ENCODE peak calls at places on chromosomes 4 and X, in eight cellular contexts. One of them, this sample, is unnamed.

GRCh38 chrX:49185062-49185394 is 1.1 kb downstream of the PRICKLE3 start:
- DNase-seq in transverse colon: no peak
- DNase-seq in tibial artery: no peak
- DNase-seq in CD8-positive, alpha-beta memory T cell: no peak
- DNase-seq in GM12878: no peak
- DNase-seq in heart left ventricle: no peak
- DNase-seq in AG04450: no peak
- DNase-seq in IMR-90: no peak
- DNase-seq in this sample: no peak

GRCh38 chr4:83115656-83116285 is 1.2 kb upstream of the PLAC8 start:
- DNase-seq in transverse colon: no peak
- DNase-seq in tibial artery: no peak
- DNase-seq in CD8-positive, alpha-beta memory T cell: no peak
- DNase-seq in GM12878: no peak
- DNase-seq in heart left ventricle: no peak
- DNase-seq in AG04450: no peak
- DNase-seq in IMR-90: no peak
- DNase-seq in this sample: no peak

GRCh38 chr4:181962321-181962720 is 280.9 kb upstream of the TENM3 start:
- DNase-seq in transverse colon: no peak
- DNase-seq in tibial artery: no peak
- DNase-seq in CD8-positive, alpha-beta memory T cell: no peak
- DNase-seq in GM12878: no peak
- DNase-seq in heart left ventricle: no peak
- DNase-seq in AG04450: no peak
- DNase-seq in IMR-90: no peak
- DNase-seq in this sample: no peak

GRCh38 chr4:150769235-150769634 is 187.3 kb downstream of the MAB21L2 start:
- DNase-seq in transverse colon: peak; percentile 18
- DNase-seq in tibial artery: no peak
- DNase-seq in CD8-positive, alpha-beta memory T cell: no peak
- DNase-seq in GM12878: no peak
- DNase-seq in heart left ventricle: no peak
- DNase-seq in AG04450: peak; percentile 3
- DNase-seq in IMR-90: peak; percentile 70
- DNase-seq in this sample: peak; percentile 20

GRCh38 chr4:610411-611261 is 14.7 kb upstream of the PDE6B start:
- DNase-seq in transverse colon: peak; percentile 14
- DNase-seq in tibial artery: no peak
- DNase-seq in CD8-positive, alpha-beta memory T cell: no peak
- DNase-seq in GM12878: no peak
- DNase-seq in heart left ventricle: no peak
- DNase-seq in AG04450: peak; percentile 10
- DNase-seq in IMR-90: peak; percentile 49
- DNase-seq in this sample: no peak

GRCh38 chr4:107935246-107935645 is 3.9 kb downstream of the CYP2U1 start:
- DNase-seq in transverse colon: no peak
- DNase-seq in tibial artery: no peak
- DNase-seq in CD8-positive, alpha-beta memory T cell: no peak
- DNase-seq in GM12878: no peak
- DNase-seq in heart left ventricle: no peak
- DNase-seq in AG04450: no peak
- DNase-seq in IMR-90: no peak
- DNase-seq in this sample: no peak

GRCh38 chrX:29788991-29789699 is 426.2 kb upstream of the MAGEB2 start:
- DNase-seq in transverse colon: no peak
- DNase-seq in tibial artery: no peak
- DNase-seq in CD8-positive, alpha-beta memory T cell: no peak
- DNase-seq in GM12878: no peak
- DNase-seq in heart left ventricle: no peak
- DNase-seq in AG04450: no peak
- DNase-seq in IMR-90: no peak
- DNase-seq in this sample: no peak

GRCh38 chr4:54384152-54384551 is 155.1 kb downstream of the PDGFRA start:
- DNase-seq in transverse colon: no peak
- DNase-seq in tibial artery: no peak
- DNase-seq in CD8-positive, alpha-beta memory T cell: no peak
- DNase-seq in GM12878: no peak
- DNase-seq in heart left ventricle: no peak
- DNase-seq in AG04450: no peak
- DNase-seq in IMR-90: no peak
- DNase-seq in this sample: no peak

GRCh38 chrX:2933125-2933900 is 4.2 kb upstream of the ARSD start:
- DNase-seq in transverse colon: peak; percentile 46
- DNase-seq in tibial artery: no peak
- DNase-seq in CD8-positive, alpha-beta memory T cell: no peak
- DNase-seq in GM12878: no peak
- DNase-seq in heart left ventricle: no peak
- DNase-seq in AG04450: no peak
- DNase-seq in IMR-90: no peak
- DNase-seq in this sample: no peak

GRCh38 chr4:26321326-26322276 is 787 bp downstream of the RBPJ start:
- DNase-seq in transverse colon: peak; percentile 37
- DNase-seq in tibial artery: peak; percentile 31
- DNase-seq in CD8-positive, alpha-beta memory T cell: no peak
- DNase-seq in GM12878: no peak
- DNase-seq in heart left ventricle: peak; percentile 32
- DNase-seq in AG04450: no peak
- DNase-seq in IMR-90: peak; percentile 41
- DNase-seq in this sample: no peak

GRCh38 chr4:53119685-53120084 is 246.2 kb downstream of the SCFD2 start:
- DNase-seq in transverse colon: no peak
- DNase-seq in tibial artery: no peak
- DNase-seq in CD8-positive, alpha-beta memory T cell: no peak
- DNase-seq in GM12878: no peak
- DNase-seq in heart left ventricle: no peak
- DNase-seq in AG04450: peak; percentile 36
- DNase-seq in IMR-90: peak; percentile 75
- DNase-seq in this sample: peak; percentile 37

GRCh38 chrX:70166601-70167590 is 10.4 kb upstream of the DGAT2L6 start:
- DNase-seq in transverse colon: no peak
- DNase-seq in tibial artery: no peak
- DNase-seq in CD8-positive, alpha-beta memory T cell: no peak
- DNase-seq in GM12878: no peak
- DNase-seq in heart left ventricle: no peak
- DNase-seq in AG04450: peak; percentile 44
- DNase-seq in IMR-90: peak; percentile 83
- DNase-seq in this sample: peak; percentile 27

GRCh38 chr4:154911097-154911496 is 130.0 kb downstream of the RBM46 start:
- DNase-seq in transverse colon: no peak
- DNase-seq in tibial artery: no peak
- DNase-seq in CD8-positive, alpha-beta memory T cell: no peak
- DNase-seq in GM12878: no peak
- DNase-seq in heart left ventricle: no peak
- DNase-seq in AG04450: no peak
- DNase-seq in IMR-90: peak; percentile 2
- DNase-seq in this sample: no peak

GRCh38 chrX:53440631-53441517 is 6.7 kb upstream of the HSD17B10 start:
- DNase-seq in transverse colon: peak; percentile 72
- DNase-seq in tibial artery: peak; percentile 78
- DNase-seq in CD8-positive, alpha-beta memory T cell: peak; percentile 12
- DNase-seq in GM12878: no peak
- DNase-seq in heart left ventricle: peak; percentile 26
- DNase-seq in AG04450: no peak
- DNase-seq in IMR-90: peak; percentile 34
- DNase-seq in this sample: no peak

GRCh38 chr4:7043521-7044414 is 596 bp downstream of the TADA2B start:
- DNase-seq in transverse colon: peak; percentile 58
- DNase-seq in tibial artery: no peak
- DNase-seq in CD8-positive, alpha-beta memory T cell: peak; percentile 37
- DNase-seq in GM12878: no peak
- DNase-seq in heart left ventricle: peak; percentile 49
- DNase-seq in AG04450: no peak
- DNase-seq in IMR-90: peak; percentile 38
- DNase-seq in this sample: no peak

GRCh38 chr4:88706574-88706973 is 8.9 kb upstream of the NAP1L5 start:
- DNase-seq in transverse colon: no peak
- DNase-seq in tibial artery: no peak
- DNase-seq in CD8-positive, alpha-beta memory T cell: no peak
- DNase-seq in GM12878: no peak
- DNase-seq in heart left ventricle: peak; percentile 28
- DNase-seq in AG04450: peak; percentile 43
- DNase-seq in IMR-90: peak; percentile 77
- DNase-seq in this sample: peak; percentile 29

GRCh38 chr4:139144161-139144859 is 32.7 kb downstream of the ELF2 start:
- DNase-seq in transverse colon: peak; percentile 36
- DNase-seq in tibial artery: peak; percentile 73
- DNase-seq in CD8-positive, alpha-beta memory T cell: no peak
- DNase-seq in GM12878: no peak
- DNase-seq in heart left ventricle: peak; percentile 28
- DNase-seq in AG04450: peak; percentile 26
- DNase-seq in IMR-90: peak; percentile 66
- DNase-seq in this sample: peak; percentile 28

DNA sequence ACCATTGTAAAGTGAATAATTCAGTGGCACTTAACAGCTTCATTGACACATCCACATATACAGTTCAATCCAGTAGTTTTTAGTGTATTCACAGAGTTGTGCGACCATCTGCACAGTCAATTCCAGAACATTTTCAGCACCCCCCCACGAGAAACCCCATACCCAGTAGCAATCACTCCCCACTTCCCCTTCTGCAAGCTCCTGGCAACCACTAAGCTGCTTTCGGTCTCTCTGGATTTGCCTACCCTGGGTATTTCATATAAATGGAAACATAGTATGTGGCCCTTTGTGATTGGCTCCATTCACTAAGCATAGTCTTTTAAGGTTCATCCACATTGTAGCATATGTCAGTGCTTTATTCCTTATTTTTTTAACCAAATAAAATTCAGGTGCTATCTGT is 10.0 kb downstream of the MSL3 start:
- DNase-seq in transverse colon: no peak
- DNase-seq in tibial artery: no peak
- DNase-seq in CD8-positive, alpha-beta memory T cell: no peak
- DNase-seq in GM12878: no peak
- DNase-seq in heart left ventricle: no peak
- DNase-seq in AG04450: no peak
- DNase-seq in IMR-90: no peak
- DNase-seq in this sample: no peak
- H3K4me3 ChIP-seq in transverse colon: no peak overlapping the region
- H3K4me3 ChIP-seq in tibial artery: no peak overlapping the region
- H3K4me3 ChIP-seq in CD8-positive, alpha-beta memory T cell: no peak overlapping the region
- H3K4me3 ChIP-seq in GM12878: no peak overlapping the region
- H3K4me3 ChIP-seq in heart left ventricle: no peak overlapping the region
- H3K4me3 ChIP-seq in AG04450: no peak overlapping the region
- H3K4me3 ChIP-seq in IMR-90: no peak overlapping the region
- H3K4me3 ChIP-seq in this sample: no peak overlapping the region

GRCh38 chr4:184818216-184818564 is 7.6 kb downstream of the ACSL1 start:
- DNase-seq in transverse colon: no peak
- DNase-seq in tibial artery: no peak
- DNase-seq in CD8-positive, alpha-beta memory T cell: no peak
- DNase-seq in GM12878: peak; percentile 65
- DNase-seq in heart left ventricle: no peak
- DNase-seq in AG04450: no peak
- DNase-seq in IMR-90: no peak
- DNase-seq in this sample: no peak

GRCh38 chr4:184822356-184822755 is 3.4 kb downstream of the ACSL1 start:
- DNase-seq in transverse colon: no peak
- DNase-seq in tibial artery: no peak
- DNase-seq in CD8-positive, alpha-beta memory T cell: no peak
- DNase-seq in GM12878: no peak
- DNase-seq in heart left ventricle: no peak
- DNase-seq in AG04450: no peak
- DNase-seq in IMR-90: no peak
- DNase-seq in this sample: no peak

GRCh38 chr4:184817494-184818215 is 8.1 kb downstream of the ACSL1 start:
- DNase-seq in transverse colon: no peak
- DNase-seq in tibial artery: no peak
- DNase-seq in CD8-positive, alpha-beta memory T cell: no peak
- DNase-seq in GM12878: no peak
- DNase-seq in heart left ventricle: no peak
- DNase-seq in AG04450: no peak
- DNase-seq in IMR-90: no peak
- DNase-seq in this sample: no peak

GRCh38 chr4:184821242-184821641 is 4.5 kb downstream of the ACSL1 start:
- DNase-seq in transverse colon: no peak
- DNase-seq in tibial artery: no peak
- DNase-seq in CD8-positive, alpha-beta memory T cell: no peak
- DNase-seq in GM12878: no peak
- DNase-seq in heart left ventricle: no peak
- DNase-seq in AG04450: no peak
- DNase-seq in IMR-90: no peak
- DNase-seq in this sample: no peak

DNA sequence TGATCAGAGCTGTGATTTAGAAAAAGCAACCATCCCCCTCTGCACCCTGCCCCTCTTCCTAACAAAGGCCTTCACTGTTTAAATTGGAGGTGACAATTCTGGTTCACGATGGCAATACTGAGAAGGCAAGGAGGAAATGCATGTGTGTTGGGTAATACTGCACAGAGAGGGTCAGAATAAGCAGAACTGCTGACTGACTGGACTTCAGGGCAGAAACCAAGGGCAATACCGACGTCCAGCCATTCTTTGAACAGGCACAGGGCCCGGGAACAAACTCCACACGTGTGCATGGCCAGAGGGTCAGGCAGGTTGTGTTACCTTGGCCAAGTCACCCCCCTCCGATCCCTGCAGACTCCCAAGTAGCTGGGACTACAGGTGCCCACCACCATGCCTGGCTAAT is 6.0 kb downstream of the ACSL1 start:
- DNase-seq in transverse colon: no peak
- DNase-seq in tibial artery: no peak
- DNase-seq in CD8-positive, alpha-beta memory T cell: no peak
- DNase-seq in GM12878: no peak
- DNase-seq in heart left ventricle: no peak
- DNase-seq in AG04450: no peak
- DNase-seq in IMR-90: no peak
- DNase-seq in this sample: no peak
- H3K4me3 ChIP-seq in transverse colon: no peak overlapping the region
- H3K4me3 ChIP-seq in tibial artery: no peak overlapping the region
- H3K4me3 ChIP-seq in CD8-positive, alpha-beta memory T cell: no peak overlapping the region
- H3K4me3 ChIP-seq in GM12878: peak overlapping the region; percentile 17
- H3K4me3 ChIP-seq in heart left ventricle: no peak overlapping the region
- H3K4me3 ChIP-seq in AG04450: no peak overlapping the region
- H3K4me3 ChIP-seq in IMR-90: no peak overlapping the region
- H3K4me3 ChIP-seq in this sample: no peak overlapping the region

GRCh38 chrX:1661922-1662221 is 47.0 kb downstream of the ASMT start:
- DNase-seq in transverse colon: no peak
- DNase-seq in tibial artery: no peak
- DNase-seq in CD8-positive, alpha-beta memory T cell: no peak
- DNase-seq in GM12878: no peak
- DNase-seq in heart left ventricle: no peak
- DNase-seq in AG04450: no peak
- DNase-seq in IMR-90: no peak
- DNase-seq in this sample: no peak
- H3K4me3 ChIP-seq in transverse colon: no peak overlapping the region
- H3K4me3 ChIP-seq in tibial artery: no peak overlapping the region
- H3K4me3 ChIP-seq in CD8-positive, alpha-beta memory T cell: peak overlapping the region; percentile 50
- H3K4me3 ChIP-seq in GM12878: peak overlapping the region; percentile 78
- H3K4me3 ChIP-seq in heart left ventricle: peak overlapping the region; percentile 31
- H3K4me3 ChIP-seq in AG04450: no peak overlapping the region
- H3K4me3 ChIP-seq in IMR-90: no peak overlapping the region
- H3K4me3 ChIP-seq in this sample: no peak overlapping the region

GRCh38 chr4:38672247-38673071 is 8.5 kb downstream of the KLF3 start:
- DNase-seq in transverse colon: no peak
- DNase-seq in tibial artery: no peak
- DNase-seq in CD8-positive, alpha-beta memory T cell: no peak
- DNase-seq in GM12878: no peak
- DNase-seq in heart left ventricle: peak; percentile 34
- DNase-seq in AG04450: no peak
- DNase-seq in IMR-90: no peak
- DNase-seq in this sample: no peak
- H3K4me3 ChIP-seq in transverse colon: no peak overlapping the region
- H3K4me3 ChIP-seq in tibial artery: no peak overlapping the region
- H3K4me3 ChIP-seq in CD8-positive, alpha-beta memory T cell: peak overlapping the region; percentile 25
- H3K4me3 ChIP-seq in GM12878: no peak overlapping the region
- H3K4me3 ChIP-seq in heart left ventricle: peak overlapping the region; percentile 8
- H3K4me3 ChIP-seq in AG04450: no peak overlapping the region
- H3K4me3 ChIP-seq in IMR-90: no peak overlapping the region
- H3K4me3 ChIP-seq in this sample: no peak overlapping the region